ENCODE peak calls at places on chromosomes 4 and X, in six cellular contexts. N is stomach, S is HCT116, A is lower lobe of right lung, F is right cardiac atrium, P is neuronal stem cell. E is an unnamed sample.

GRCh38 chr4:20253272-20253798 is 1.6 kb downstream of the SLIT2 start:
- DNase-seq in P (peak; percentile 18), S (no peak), N (no peak), A (no peak), F (no peak), E (peak; percentile 27)

GRCh38 chr4:152935138-152935537 is 985 bp upstream of the FHDC1 start:
- DNase-seq in A (peak; percentile 49), S (peak; percentile 16), N (peak; percentile 62), P (peak; percentile 35), F (no peak), E (no peak)

GRCh38 chr4:4984186-4984585 is 35.1 kb downstream of the CYTL1 start:
- DNase-seq in F (no peak), N (no peak), P (no peak), S (no peak), A (no peak), E (no peak)

GRCh38 chrX:154714925-154715324 is 36.0 kb downstream of the GAB3 start:
- DNase-seq in A (no peak), F (no peak), N (no peak), S (peak; percentile 23), P (peak; percentile 35), E (peak; percentile 35)

GRCh38 chr4:8343051-8343966 is 73.8 kb downstream of the HTRA3 start:
- DNase-seq in A (no peak), P (no peak), S (no peak), N (peak; percentile 26), F (peak; percentile 79), E (no peak)

GRCh38 chr4:32735856-32736590 is 2015.9 kb downstream of the PCDH7 start:
- DNase-seq in A (no peak), S (no peak), F (no peak), N (no peak), P (no peak), E (no peak)

GRCh38 chr4:39544580-39545315 is 17.5 kb upstream of the UGDH start:
- DNase-seq in F (no peak), A (no peak), S (no peak), N (no peak), P (no peak), E (no peak)

GRCh38 chr4:76706581-76706980 is 191.4 kb downstream of the SOWAHB start:
- DNase-seq in F (no peak), A (no peak), P (no peak), S (no peak), N (no peak), E (no peak)

GRCh38 chrX:104427693-104428092 is 138.3 kb upstream of the IL1RAPL2 start:
- DNase-seq in P (no peak), A (no peak), N (no peak), F (no peak), S (no peak), E (no peak)

GRCh38 chr4:17273047-17273446 is 238.8 kb downstream of the QDPR start:
- DNase-seq in N (no peak), S (no peak), A (no peak), F (no peak), P (no peak), E (no peak)

GRCh38 chrX:39950035-39950688 is 147.6 kb downstream of the BCOR start:
- DNase-seq in A (no peak), P (no peak), N (no peak), F (no peak), S (no peak), E (no peak)

GRCh38 chrX:68995386-68995779 is 166.6 kb downstream of the EFNB1 start:
- DNase-seq in P (no peak), F (no peak), A (no peak), N (no peak), S (no peak), E (no peak)

GRCh38 chr4:23269583-23269982 is 576.8 kb downstream of the GBA3 start:
- DNase-seq in N (no peak), P (no peak), F (no peak), S (no peak), A (no peak), E (peak; percentile 38)

GRCh38 chr4:104967034-104967401 is 179.7 kb upstream of the TET2 start:
- DNase-seq in P (no peak), S (no peak), A (no peak), F (no peak), N (no peak), E (no peak)

GRCh38 chr4:129239088-129239487 is 143.1 kb downstream of the C4orf33 start:
- DNase-seq in P (no peak), F (peak; percentile 39), N (no peak), A (no peak), S (no peak), E (peak; percentile 60)

GRCh38 chr4:128840711-128841318 is 31.3 kb downstream of the JADE1 start:
- DNase-seq in N (no peak), P (no peak), A (no peak), F (no peak), S (no peak), E (no peak)

DNA sequence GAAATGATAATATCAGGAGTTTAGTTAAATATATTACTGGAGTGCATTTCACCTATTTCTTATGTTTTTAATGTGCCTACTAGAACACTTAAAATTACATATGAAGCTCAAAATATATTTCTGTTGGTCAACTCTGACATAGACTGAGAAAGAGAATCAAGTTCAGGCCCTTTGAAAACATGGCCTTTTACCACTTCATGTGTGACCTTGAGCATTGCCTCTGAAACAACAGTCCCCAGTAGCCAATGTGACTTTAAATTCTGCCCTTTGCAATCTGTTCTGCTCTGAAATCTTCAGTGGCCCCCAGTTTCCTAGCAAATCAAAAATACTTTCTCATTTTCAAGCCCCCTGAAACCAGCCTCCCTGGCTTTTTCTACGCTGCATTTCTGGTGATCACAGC is 50.1 kb upstream of the TBC1D14 start:
- DNase-seq in P (no peak), S (no peak), N (no peak), F (no peak), A (no peak), E (no peak)
- H3K27ac ChIP-seq in P (no peak overlapping the region), S (no peak overlapping the region), N (no peak overlapping the region), F (peak overlapping the region; percentile 59), A (no peak overlapping the region), E (peak overlapping the region; percentile 52)

GRCh38 chrX:67893931-67894330 is 350.1 kb downstream of the AR start:
- DNase-seq in S (no peak), P (no peak), A (no peak), N (no peak), F (no peak), E (no peak)
- H3K9me3 ChIP-seq in S (no peaks in the 10 kb centered on the region), P (no peaks in the 10 kb centered on the region), A (no peaks in the 10 kb centered on the region), N (peaks cover 47% of the 10 kb centered on the region), F (no peaks in the 10 kb centered on the region), E (no peaks in the 10 kb centered on the region)

DNA sequence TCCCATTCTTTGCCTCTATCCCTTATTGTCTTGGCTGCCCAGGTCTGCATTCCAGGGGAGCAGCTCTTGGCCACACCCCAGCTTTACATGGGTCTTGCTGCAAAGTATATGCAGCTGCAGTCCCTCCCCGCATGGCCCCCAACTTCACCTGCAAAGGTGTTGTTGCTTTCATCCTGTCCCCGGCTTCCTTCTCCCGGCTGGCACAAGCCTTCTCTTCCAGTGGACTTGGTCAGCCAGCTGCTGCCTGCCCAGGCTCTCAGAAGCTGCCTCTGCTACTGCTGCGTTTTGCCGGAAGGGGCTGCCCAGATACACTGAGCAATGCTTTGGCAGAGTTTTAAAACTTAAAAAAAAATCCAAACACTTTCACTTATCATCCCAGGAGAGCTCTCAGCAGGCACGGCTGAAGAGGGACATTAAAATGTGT is 121.2 kb upstream of the PDLIM3 start:
- DNase-seq in S (no peak), P (peak; percentile 4), F (peak; percentile 82), A (no peak), N (peak; percentile 60), E (peak; percentile 75)
- H3K27ac ChIP-seq in S (no peak overlapping the region), P (no peak overlapping the region), F (peak overlapping the region; percentile 79), A (no peak overlapping the region), N (peak overlapping the region; percentile 50), E (peak overlapping the region; percentile 21)

GRCh38 chrX:76815754-76816153 is 388.2 kb downstream of the MAGEE1 start:
- DNase-seq in N (no peak), A (no peak), F (no peak), P (no peak), S (no peak), E (no peak)
- H3K9me3 ChIP-seq in N (no peaks in the 10 kb centered on the region), A (no peaks in the 10 kb centered on the region), F (no peaks in the 10 kb centered on the region), P (no peaks in the 10 kb centered on the region), S (no peaks in the 10 kb centered on the region), E (peaks cover 3% of the 10 kb centered on the region)

GRCh38 chr4:123462007-123462406 is 65.4 kb downstream of the SPRY1 start:
- DNase-seq in F (no peak), N (no peak), A (no peak), P (no peak), S (no peak), E (no peak)
- H3K27ac ChIP-seq in F (no peak overlapping the region), N (no peak overlapping the region), A (no peak overlapping the region), P (no peak overlapping the region), S (no peak overlapping the region), E (no peak overlapping the region)

DNA sequence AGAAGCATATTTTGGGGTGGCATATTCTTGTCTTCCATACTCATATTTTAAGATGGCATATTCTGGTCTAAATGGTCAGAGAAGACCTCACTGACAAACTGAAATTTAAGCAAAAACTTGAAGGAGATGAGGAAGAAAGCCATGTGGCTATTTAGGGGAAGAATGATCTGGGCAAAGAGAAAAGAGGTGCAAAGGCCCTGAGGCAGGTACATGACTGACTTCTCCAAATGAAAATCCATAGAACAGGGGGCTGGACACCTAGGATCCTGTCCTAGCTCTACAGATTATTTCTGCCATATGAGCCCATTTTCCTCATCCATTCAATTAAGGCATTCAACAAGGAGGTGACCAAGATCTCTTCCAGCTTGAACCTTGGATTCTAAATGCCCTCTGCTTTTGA is 105.6 kb downstream of the IRF2 start:
- DNase-seq in P (no peak), N (no peak), S (no peak), A (no peak), F (no peak), E (no peak)
- H3K9me3 ChIP-seq in P (no peaks in the 10 kb centered on the region), N (no peaks in the 10 kb centered on the region), S (no peaks in the 10 kb centered on the region), A (no peaks in the 10 kb centered on the region), F (no peaks in the 10 kb centered on the region), E (no peaks in the 10 kb centered on the region)

E was measured in cardiac muscle cell.